ENCODE peak calls at places on chromosomes 16 and 17, in eight cellular contexts. Y is neural progenitor cell, U is ovary, A is H9, C is left lung, Q is HCT116, L is tibial nerve, V is GM23248. X is an unnamed sample.

GRCh38 chr17:49913226-49914095 is 55.5 kb upstream of the DLX4 start:
- DNase-seq in V (peak; percentile 87), Q (peak; percentile 23), U (no peak), L (no peak), A (no peak), C (no peak), Y (no peak), X (no peak)

GRCh38 chr17:66522591-66523272 is 220.3 kb downstream of the PRKCA start:
- DNase-seq in L (no peak), Q (no peak), C (no peak), Y (no peak), A (no peak), U (no peak), V (peak; percentile 76), X (no peak)

GRCh38 chr16:73771676-73772075 is 524.9 kb upstream of the PSMD7 start:
- DNase-seq in A (no peak), V (peak; percentile 4), C (no peak), L (no peak), Q (no peak), U (no peak), Y (no peak), X (no peak)

GRCh38 chr17:57970706-57971105 is 15.5 kb upstream of the CUEDC1 start:
- DNase-seq in C (no peak), U (no peak), L (no peak), Q (no peak), V (peak; percentile 76), A (no peak), Y (no peak), X (no peak)

GRCh38 chr16:4917117-4917516 is 19.8 kb downstream of the PPL start:
- DNase-seq in U (no peak), L (no peak), A (no peak), Q (no peak), C (no peak), V (peak; percentile 77), Y (no peak), X (no peak)

GRCh38 chr17:63364387-63364786 is 81.7 kb downstream of the CYB561 start:
- DNase-seq in L (no peak), C (no peak), Y (no peak), V (peak; percentile 60), A (no peak), Q (no peak), U (no peak), X (no peak)

GRCh38 chr17:58153046-58153445 is 4.9 kb downstream of the OR4D1 start:
- DNase-seq in C (no peak), U (no peak), L (no peak), Q (no peak), Y (no peak), A (no peak), V (no peak), X (no peak)

GRCh38 chr17:81513669-81514484 is 1.3 kb upstream of the ACTG1 start:
- DNase-seq in A (peak; percentile 83), Y (peak; percentile 85), C (peak; percentile 72), U (peak; percentile 70), L (peak; percentile 47), V (peak; percentile 94), Q (no peak), X (peak; percentile 73)

GRCh38 chr16:21338537-21339268 is 60.6 kb upstream of the CRYM start:
- DNase-seq in Y (no peak), L (no peak), U (no peak), Q (no peak), V (no peak), A (no peak), C (no peak), X (no peak)

GRCh38 chr16:87860553-87861299 is 8.6 kb downstream of the SLC7A5 start:
- DNase-seq in C (no peak), V (peak; percentile 78), Y (no peak), Q (no peak), U (no peak), A (no peak), L (no peak), X (no peak)
- H3K27ac ChIP-seq in C (no peak overlapping the region), V (peak overlapping the region; percentile 53), Y (no peak overlapping the region), Q (peak overlapping the region; percentile 51), U (no peak overlapping the region), A (no peak overlapping the region), L (no peak overlapping the region), X (peak overlapping the region; percentile 45)

GRCh38 chr16:11328172-11329079 is 16.8 kb upstream of the RMI2 start:
- DNase-seq in Q (peak; percentile 62), U (peak; percentile 87), V (peak; percentile 96), C (peak; percentile 79), Y (peak; percentile 81), A (peak; percentile 97), L (no peak), X (peak; percentile 81)
- H3K27ac ChIP-seq in Q (peak overlapping the region; percentile 16), U (peak overlapping the region; percentile 23), V (peak overlapping the region; percentile 25), C (peak overlapping the region; percentile 34), Y (peak overlapping the region; percentile 46), A (peak overlapping the region; percentile 99), L (peak overlapping the region; percentile 40), X (peak overlapping the region; percentile 78)

GRCh38 chr17:35763767-35764122 is 3.1 kb downstream of the C17orf50 start:
- DNase-seq in L (no peak), A (no peak), C (no peak), U (no peak), Q (no peak), V (no peak), Y (no peak), X (no peak)

GRCh38 chr17:35765731-35766488 is 5.2 kb downstream of the C17orf50 start:
- DNase-seq in Q (no peak), C (no peak), U (no peak), V (no peak), A (no peak), Y (peak; percentile 32), L (no peak), X (no peak)

GRCh38 chr17:35764123-35764991 is 3.7 kb downstream of the C17orf50 start:
- DNase-seq in Q (peak; percentile 79), U (peak; percentile 83), V (peak; percentile 91), C (peak; percentile 86), L (peak; percentile 69), A (peak; percentile 97), Y (peak; percentile 96), X (peak; percentile 91)

GRCh38 chr17:35766489-35766877 is 5.8 kb downstream of the C17orf50 start:
- DNase-seq in V (no peak), Y (no peak), L (no peak), Q (no peak), C (no peak), U (no peak), A (no peak), X (no peak)

DNA sequence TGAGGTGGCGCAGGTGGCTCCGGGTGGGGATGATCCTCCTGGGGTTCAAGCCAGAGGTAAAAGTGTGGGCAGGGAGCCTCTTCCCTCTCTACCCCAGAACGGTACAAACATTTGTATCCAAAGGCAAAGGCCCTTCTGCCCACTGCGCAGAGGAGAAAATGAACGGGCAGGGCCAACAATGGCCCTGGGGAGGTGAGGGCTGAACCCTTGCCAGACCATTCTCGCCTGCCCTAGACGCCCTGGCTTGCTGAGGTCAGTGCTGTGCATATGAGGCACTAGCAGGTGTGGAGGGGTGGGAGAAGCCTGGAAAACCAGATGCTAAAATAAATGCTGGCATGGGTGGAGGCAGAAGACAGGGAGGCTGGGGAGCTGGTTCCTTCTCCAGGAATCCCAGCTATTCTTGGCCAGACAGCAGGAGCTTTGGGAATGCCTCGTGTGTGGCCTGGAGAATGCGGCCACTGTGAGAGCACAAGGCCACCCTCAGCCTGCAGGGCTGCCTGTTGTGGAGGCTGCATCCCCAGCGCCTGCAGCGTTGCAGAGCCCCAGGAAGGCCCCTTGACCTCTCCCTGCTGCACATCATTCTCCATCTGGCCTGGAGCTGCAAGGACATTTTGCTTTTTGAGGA is 4.5 kb downstream of the C17orf50 start:
- DNase-seq in L (no peak), V (no peak), U (no peak), Q (no peak), Y (peak; percentile 48), A (no peak), C (no peak), X (no peak)
- H3K27ac ChIP-seq in L (no peak overlapping the region), V (no peak overlapping the region), U (no peak overlapping the region), Q (no peak overlapping the region), Y (no peak overlapping the region), A (no peak overlapping the region), C (no peak overlapping the region), X (no peak overlapping the region)

DNA sequence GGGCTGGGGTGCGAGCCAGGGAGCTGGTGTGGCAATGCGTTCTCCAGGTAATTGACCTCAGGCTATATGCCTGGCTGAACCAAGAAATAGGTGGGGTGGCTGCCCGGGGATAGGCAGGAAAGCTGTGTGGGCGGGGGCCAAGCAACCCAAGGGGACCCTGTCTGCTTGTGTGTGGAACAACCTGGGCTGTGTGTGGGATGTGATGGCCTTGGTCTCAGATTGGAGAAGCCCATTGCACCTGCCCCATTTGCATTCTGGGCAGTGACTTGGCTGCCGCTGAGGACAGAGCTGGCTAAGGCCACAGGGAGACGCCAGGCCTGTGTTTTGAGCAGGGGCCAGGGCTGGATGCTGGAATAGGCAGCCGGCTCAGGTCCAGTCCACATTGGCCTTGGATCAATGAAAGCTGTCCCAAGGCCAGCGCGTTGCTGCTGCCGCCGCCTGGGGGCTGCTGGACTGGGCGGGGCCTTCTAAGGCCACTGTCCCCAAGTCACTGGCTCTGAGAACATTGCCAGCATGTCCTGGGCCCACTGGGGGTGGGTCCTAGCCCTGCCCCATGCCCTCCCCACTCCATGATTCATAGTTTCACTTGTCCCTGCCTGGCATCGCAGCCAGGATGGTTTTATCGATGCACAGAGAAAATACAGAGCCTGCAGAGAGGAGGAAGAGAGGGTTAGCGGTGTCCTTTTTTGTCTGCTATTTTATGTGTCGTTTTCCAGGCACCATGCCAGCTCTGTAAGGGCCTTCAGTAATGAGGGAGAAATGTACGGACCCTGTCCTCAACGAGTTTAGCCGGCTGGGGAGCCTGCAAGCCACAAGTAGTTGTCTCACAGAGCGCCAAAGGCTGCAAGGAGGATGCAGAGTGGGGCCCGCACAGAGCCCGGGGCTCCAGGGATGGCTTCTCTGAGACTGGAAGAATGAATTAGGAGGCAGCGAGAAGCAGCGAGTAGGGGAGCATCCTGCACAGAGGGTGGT is 43.9 kb downstream of the NKD1 start:
- DNase-seq in U (peak; percentile 86), A (no peak), Y (no peak), L (no peak), C (no peak), V (no peak), Q (no peak), X (peak; percentile 58)
- H3K27ac ChIP-seq in U (peak overlapping the region; percentile 32), A (no peak overlapping the region), Y (no peak overlapping the region), L (no peak overlapping the region), C (no peak overlapping the region), V (no peak overlapping the region), Q (no peak overlapping the region), X (no peak overlapping the region)